ENCODE peak calls at places on chromosomes 6 and 20, in four cellular contexts. D is ovary; U is CD8-positive, alpha-beta T cell; R is heart right ventricle. Y is an unnamed sample. For H3K4me1, the result is how much of the 10 kb centered on the place peaks cover.

GRCh38 chr6:86031713-86032112 is 389.0 kb upstream of the SYNCRIP start:
- DNase-seq in R (no peak), U (no peak), D (peak), Y (no peak)

GRCh38 chr6:22027226-22027725 is 269.6 kb downstream of the PRL start:
- DNase-seq in U (no peak), R (no peak), D (no peak), Y (no peak)

GRCh38 chr6:170282512-170283158 is 8.2 kb downstream of the DLL1 start:
- DNase-seq in U (no peak), D (no peak), R (no peak), Y (no peak)

GRCh38 chr6:169190144-169190584 is 63.5 kb downstream of the THBS2 start:
- DNase-seq in R (peak), U (no peak), D (peak), Y (peak)

GRCh38 chr6:116364361-116364760 is 6.4 kb upstream of the DSE start:
- DNase-seq in U (no peak), R (no peak), D (no peak), Y (no peak)

GRCh38 chr6:131063764-131064272 is 773 bp upstream of the EPB41L2 start:
- DNase-seq in D (no peak), U (no peak), R (no peak), Y (no peak)

GRCh38 chr6:1657116-1657776 is 47.5 kb downstream of the FOXC1 start:
- DNase-seq in U (no peak), R (no peak), D (no peak), Y (no peak)

GRCh38 chr6:3281669-3282460 is 23.1 kb downstream of the PSMG4 start:
- DNase-seq in D (peak), U (no peak), R (no peak), Y (peak)

GRCh38 chr20:38337561-38338140 is 8.6 kb upstream of the LBP start:
- DNase-seq in U (no peak), R (peak), D (no peak), Y (no peak)

GRCh38 chr6:7112741-7113313 is 5.1 kb downstream of the RREB1 start:
- DNase-seq in D (no peak), R (peak), U (peak), Y (no peak)

GRCh38 chr6:85580878-85581267 is 12.8 kb downstream of the SNX14 start:
- DNase-seq in R (no peak), U (no peak), D (no peak), Y (no peak)

GRCh38 chr20:63970714-63971431 is 1.1 kb upstream of the ZNF512B start:
- DNase-seq in D (no peak), U (no peak), R (no peak), Y (no peak)

GRCh38 chr6:154138806-154139205 is 99.8 kb downstream of the OPRM1 start:
- DNase-seq in R (no peak), D (no peak), U (no peak), Y (no peak)

GRCh38 chr6:85068221-85068620 is 303.8 kb upstream of the TBX18 start:
- DNase-seq in U (no peak), R (no peak), D (no peak), Y (no peak)

GRCh38 chr6:123338394-123338793 is 298.4 kb downstream of the TRDN start:
- DNase-seq in U (no peak), D (no peak), R (no peak), Y (no peak)

GRCh38 chr6:40535105-40535783 is 51.9 kb downstream of the LRFN2 start:
- DNase-seq in U (no peak), D (no peak), R (no peak), Y (no peak)

GRCh38 chr6:5565976-5566375 is 304.7 kb downstream of the FARS2 start:
- DNase-seq in U (no peak), D (no peak), R (no peak), Y (no peak)

GRCh38 chr6:70325009-70325408 is 22.1 kb upstream of the COL9A1 start:
- DNase-seq in R (no peak), D (no peak), U (no peak), Y (no peak)

GRCh38 chr20:52171025-52171424 is 20.6 kb downstream of the ZFP64 start:
- DNase-seq in D (no peak), U (no peak), R (no peak), Y (no peak)

GRCh38 chr6:161584929-161585328 is 311.1 kb upstream of the AGPAT4 start:
- DNase-seq in D (no peak), U (no peak), R (no peak), Y (no peak)

GRCh38 chr6:90458353-90459224 is 128.3 kb downstream of the MAP3K7 start:
- DNase-seq in U (peak), D (no peak), R (no peak), Y (no peak)

GRCh38 chr20:32439132-32439829 is 81.2 kb downstream of the ASXL1 start:
- DNase-seq in U (no peak), R (no peak), D (no peak), Y (no peak)

GRCh38 chr6:26216886-26217713 is 129.9 kb downstream of the HFE start:
- DNase-seq in R (peak), D (peak), U (peak), Y (peak)

GRCh38 chr20:31861346-31862156 is 8.8 kb downstream of the DUSP15 start:
- DNase-seq in D (peak), U (peak), R (peak), Y (no peak)

GRCh38 chr6:139436521-139437348 is 62.3 kb upstream of the CITED2 start:
- DNase-seq in D (no peak), R (no peak), U (no peak), Y (no peak)

GRCh38 chr20:48157970-48158369 is 372.7 kb upstream of the SULF2 start:
- DNase-seq in R (no peak), U (no peak), D (peak), Y (peak)

GRCh38 chr20:33656783-33657703 is 5.1 kb upstream of the C20orf144 start:
- DNase-seq in D (peak), R (no peak), U (no peak), Y (no peak)

GRCh38 chr6:90044833-90045337 is 150.6 kb downstream of the GJA10 start:
- DNase-seq in D (no peak), U (no peak), R (no peak), Y (no peak)

GRCh38 chr20:21127201-21127981 is 1.5 kb downstream of the KIZ start:
- DNase-seq in D (no peak), U (no peak), R (no peak), Y (no peak)

GRCh38 chr6:149265945-149266344 is 51.6 kb upstream of the TAB2 start:
- DNase-seq in R (no peak), D (no peak), U (no peak), Y (no peak)

GRCh38 chr6:593907-594212 is 63.0 kb downstream of the HUS1B start:
- DNase-seq in U (no peak), R (no peak), D (no peak), Y (no peak)

GRCh38 chr20:15799871-15800270 is 773.4 kb downstream of the KIF16B start:
- DNase-seq in R (no peak), D (no peak), U (no peak), Y (no peak)

GRCh38 chr6:87832025-87832825 is 130.2 kb upstream of the AKIRIN2 start:
- DNase-seq in R (no peak), U (no peak), D (no peak), Y (no peak)
- H3K27ac ChIP-seq in R (no peak), U (peak), D (peak), Y (no peak)

GRCh38 chr6:157763894-157764345 is 59.1 kb upstream of the SNX9 start:
- DNase-seq in D (no peak), U (no peak), R (no peak), Y (no peak)

GRCh38 chr6:157761926-157762325 is 61.1 kb upstream of the SNX9 start:
- DNase-seq in R (no peak), D (no peak), U (no peak), Y (no peak)

GRCh38 chr6:157763129-157763893 is 59.7 kb upstream of the SNX9 start:
- DNase-seq in R (peak), D (peak), U (peak), Y (no peak)

GRCh38 chr6:157762636-157763035 is 60.4 kb upstream of the SNX9 start:
- DNase-seq in R (no peak), D (no peak), U (peak), Y (no peak)

GRCh38 chr6:157764346-157765068 is 58.5 kb upstream of the SNX9 start:
- DNase-seq in U (peak), D (peak), R (peak), Y (peak)
- H3K4me1 ChIP-seq in U (half or more), D (under half), R (under half), Y (half or more)

GRCh38 chr6:128155826-128156225 is 255.0 kb upstream of the THEMIS start:
- DNase-seq in R (no peak), D (no peak), U (no peak), Y (no peak)

GRCh38 chr6:128152551-128152950 is 251.7 kb upstream of the THEMIS start:
- DNase-seq in R (no peak), D (no peak), U (no peak), Y (no peak)

DNA sequence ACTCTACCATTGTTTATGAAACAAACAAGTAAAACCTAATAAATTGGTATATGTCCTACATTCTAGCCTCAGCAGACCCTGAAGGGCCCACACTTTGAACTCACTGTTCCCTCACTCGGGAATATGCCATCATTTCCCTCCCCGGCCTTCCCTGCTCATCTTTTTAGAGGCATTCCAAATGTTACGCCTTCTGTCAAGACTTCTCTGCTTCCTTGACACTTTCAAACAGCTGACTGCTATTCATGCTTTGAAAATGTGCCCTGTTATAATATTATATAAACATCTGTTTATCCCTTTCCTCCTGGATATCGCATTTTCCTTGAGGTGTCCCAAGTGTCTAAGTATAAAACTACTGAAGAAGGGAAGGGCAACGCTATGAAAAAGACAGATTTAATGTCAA is 249.5 kb upstream of the THEMIS start:
- DNase-seq in U (no peak), R (no peak), D (no peak), Y (no peak)
- H3K27ac ChIP-seq in U (no peak), R (no peak), D (no peak), Y (no peak)

GRCh38 chr6:46244670-46245069 is 73.9 kb upstream of the ENPP5 start:
- DNase-seq in R (no peak), D (no peak), U (no peak), Y (no peak)
- H3K4me1 ChIP-seq in R (under half), D (under half), U (under half), Y (under half)

GRCh38 chr6:155207223-155207622 is 56.6 kb upstream of the CLDN20 start:
- DNase-seq in R (no peak), U (no peak), D (no peak), Y (no peak)
- H3K27ac ChIP-seq in R (no peak), U (no peak), D (no peak), Y (no peak)

DNA sequence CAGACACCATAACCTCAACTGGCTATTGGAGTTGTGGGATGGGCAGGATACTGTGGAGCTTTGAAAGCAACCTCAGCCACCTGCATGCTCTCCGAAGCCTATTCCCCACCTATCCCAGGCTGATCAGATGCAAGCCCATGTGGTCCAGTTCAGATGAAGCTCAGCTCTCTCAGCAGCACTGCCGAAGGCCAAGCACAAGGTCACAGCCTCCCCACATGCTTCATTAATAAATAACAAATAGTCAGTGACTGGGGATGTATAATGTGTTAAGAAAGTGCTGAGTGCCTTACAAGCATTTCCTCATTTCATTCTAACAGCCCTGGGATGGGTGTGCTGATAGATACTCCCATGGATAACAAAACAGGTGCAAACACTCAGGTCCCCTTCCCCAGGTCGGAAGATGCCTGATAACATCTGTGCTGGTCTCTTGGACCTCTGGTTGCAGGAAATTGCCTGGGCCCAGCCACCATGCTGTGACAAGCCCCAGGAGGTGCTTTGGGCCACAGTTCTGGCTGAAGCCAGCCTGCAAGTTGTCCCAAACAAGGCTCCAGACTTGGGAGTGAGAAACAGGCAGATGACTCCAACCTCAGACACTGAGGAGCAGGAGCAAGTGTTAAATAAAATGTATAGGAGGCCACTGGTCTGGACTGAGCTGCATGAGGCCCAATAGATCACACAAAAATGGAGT is 3.7 kb downstream of the ACSS1 start:
- DNase-seq in R (no peak), D (no peak), U (no peak), Y (no peak)
- H3K4me1 ChIP-seq in R (half or more), D (half or more), U (half or more), Y (half or more)

GRCh38 chr6:37569999-37570776 is 70.5 kb upstream of the CCDC167 start:
- DNase-seq in R (no peak), D (no peak), U (no peak), Y (no peak)

GRCh38 chr6:37569317-37569716 is 69.6 kb upstream of the CCDC167 start:
- DNase-seq in R (no peak), U (no peak), D (no peak), Y (no peak)

GRCh38 chr6:37570801-37571200 is 71.1 kb upstream of the CCDC167 start:
- DNase-seq in D (no peak), R (no peak), U (no peak), Y (no peak)

GRCh38 chr6:37565267-37566208 is 65.8 kb upstream of the CCDC167 start:
- DNase-seq in R (peak), D (peak), U (no peak), Y (no peak)

GRCh38 chr6:37566209-37566859 is 66.6 kb upstream of the CCDC167 start:
- DNase-seq in U (peak), R (peak), D (peak), Y (no peak)
- H3K27ac ChIP-seq in U (no peak), R (no peak), D (no peak), Y (no peak)

DNA sequence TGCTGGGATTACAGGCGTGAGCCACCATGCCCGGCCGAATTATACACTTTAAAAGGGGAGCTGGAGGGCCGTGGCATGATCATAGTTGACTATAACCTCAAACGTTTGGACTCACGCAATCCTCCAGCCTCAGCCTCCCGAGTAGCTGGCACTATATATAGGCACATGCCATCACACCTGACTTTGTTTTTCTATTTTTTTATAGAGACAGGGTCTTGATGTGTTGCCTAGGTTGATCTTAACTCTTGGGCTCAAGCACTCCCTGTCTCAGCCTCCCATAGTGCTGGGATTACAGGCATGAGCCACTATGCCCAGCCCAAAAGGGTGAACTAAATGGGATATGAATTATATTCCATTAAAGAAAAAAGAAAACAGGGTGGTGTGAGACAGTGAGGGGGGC is 7.8 kb downstream of the PTGIS start:
- DNase-seq in U (no peak), R (no peak), D (no peak), Y (no peak)
- H3K4me1 ChIP-seq in U (under half), R (under half), D (under half), Y (half or more)

GRCh38 chr6:128494440-128494839 is 26.0 kb downstream of the PTPRK start:
- DNase-seq in D (no peak), U (no peak), R (no peak), Y (no peak)

GRCh38 chr6:128500017-128500416 is 20.4 kb downstream of the PTPRK start:
- DNase-seq in R (no peak), U (no peak), D (no peak), Y (no peak)

GRCh38 chr6:128495536-128496333 is 24.7 kb downstream of the PTPRK start:
- DNase-seq in D (no peak), U (no peak), R (no peak), Y (no peak)

GRCh38 chr6:128498244-128498643 is 22.2 kb downstream of the PTPRK start:
- DNase-seq in R (no peak), U (no peak), D (no peak), Y (no peak)

GRCh38 chr6:128499079-128499705 is 21.2 kb downstream of the PTPRK start:
- DNase-seq in D (no peak), U (no peak), R (no peak), Y (no peak)
- H3K27ac ChIP-seq in D (no peak), U (no peak), R (no peak), Y (no peak)

GRCh38 chr6:32190946-32191677 is 1.1 kb upstream of the PBX2 start:
- DNase-seq in R (no peak), D (peak), U (no peak), Y (no peak)
- H3K4me1 ChIP-seq in R (under half), D (under half), U (half or more), Y (half or more)